ENCODE peak calls at places on chromosomes 16 and 17, in four cellular contexts. U is WTC11, D is K562, Z is HepG2. Q is an unnamed sample.

GRCh38 chr16:3276679-3277078 is 6.6 kb upstream of the ZNF263 start:
- DNase-seq in U (no peak), D (no peak), Z (no peak), Q (no peak)

GRCh38 chr17:9837551-9838471 is 12.1 kb downstream of the GLP2R start:
- DNase-seq in U (no peak), D (no peak), Z (no peak), Q (peak)

GRCh38 chr17:75516255-75516618 is at the start of gene TSEN54:
- DNase-seq in U (peak), D (peak), Z (peak), Q (peak)

GRCh38 chr16:66516808-66517585 is 32.9 kb downstream of the TK2 start:
- DNase-seq in U (no peak), D (peak), Z (peak), Q (peak)

GRCh38 chr17:27327871-27328270 is 34.0 kb downstream of the WSB1 start:
- DNase-seq in U (no peak), D (no peak), Z (no peak), Q (no peak)

GRCh38 chr17:79970576-79971068 is 65.0 kb downstream of the TBC1D16 start:
- DNase-seq in U (peak), D (no peak), Z (peak), Q (no peak)

GRCh38 chr17:76947771-76948170 is 79.6 kb downstream of the MGAT5B start:
- DNase-seq in U (no peak), D (no peak), Z (no peak), Q (no peak)

GRCh38 chr16:84739349-84740124 is 39.7 kb downstream of the USP10 start:
- DNase-seq in U (no peak), D (no peak), Z (peak), Q (no peak)

GRCh38 chr17:75619506-75620431 is 13.5 kb upstream of the SMIM5 start:
- DNase-seq in U (peak), D (peak), Z (peak), Q (peak)

GRCh38 chr17:43832976-43833829 is at the start of gene MPP3:
- DNase-seq in U (peak), D (peak), Z (no peak), Q (peak)

GRCh38 chr17:78532311-78532710 is 44.9 kb downstream of the DNAH17 start:
- DNase-seq in U (no peak), D (no peak), Z (no peak), Q (no peak)

GRCh38 chr17:28242791-28243190 is 76.2 kb upstream of the TMEM97 start:
- DNase-seq in U (no peak), D (no peak), Z (no peak), Q (no peak)

GRCh38 chr17:8799001-8799850 is at the start of gene MFSD6L:
- DNase-seq in U (peak), D (no peak), Z (no peak), Q (no peak)

GRCh38 chr17:82050761-82051641 is 610 bp downstream of the RFNG start:
- DNase-seq in U (no peak), D (peak), Z (no peak), Q (no peak)

GRCh38 chr16:83929811-83930555 is 23.1 kb upstream of the OSGIN1 start:
- DNase-seq in U (no peak), D (no peak), Z (no peak), Q (no peak)

GRCh38 chr17:1150863-1151685 is 28.7 kb downstream of the ABR start:
- DNase-seq in U (no peak), D (no peak), Z (no peak), Q (no peak)

GRCh38 chr16:66508261-66508913 is 41.5 kb downstream of the TK2 start:
- DNase-seq in U (no peak), D (no peak), Z (no peak), Q (peak)

GRCh38 chr17:16911141-16911937 is 60.6 kb downstream of the TNFRSF13B start:
- DNase-seq in U (peak), D (no peak), Z (no peak), Q (no peak)

GRCh38 chr17:78780335-78780734 is 1.7 kb downstream of the CYTH1 start:
- DNase-seq in U (no peak), D (no peak), Z (no peak), Q (no peak)

GRCh38 chr16:83651871-83652270 is 155.9 kb upstream of the HSBP1 start:
- DNase-seq in U (no peak), D (no peak), Z (no peak), Q (no peak)

GRCh38 chr16:4529085-4530060 is 9.2 kb downstream of the CDIP1 start:
- DNase-seq in U (peak), D (no peak), Z (no peak), Q (no peak)

GRCh38 chr16:61237804-61238485 is 798.3 kb downstream of the CDH8 start:
- DNase-seq in U (no peak), D (no peak), Z (no peak), Q (no peak)

GRCh38 chr16:668519-669171 is 713 bp downstream of the RHOT2 start:
- DNase-seq in U (no peak), D (no peak), Z (no peak), Q (no peak)

GRCh38 chr16:27498916-27499658 is 50.6 kb downstream of the GTF3C1 start:
- DNase-seq in U (no peak), D (no peak), Z (no peak), Q (no peak)

GRCh38 chr16:19697756-19698318 is 20.2 kb downstream of the KNOP1 start:
- DNase-seq in U (no peak), D (no peak), Z (no peak), Q (peak)

DNA sequence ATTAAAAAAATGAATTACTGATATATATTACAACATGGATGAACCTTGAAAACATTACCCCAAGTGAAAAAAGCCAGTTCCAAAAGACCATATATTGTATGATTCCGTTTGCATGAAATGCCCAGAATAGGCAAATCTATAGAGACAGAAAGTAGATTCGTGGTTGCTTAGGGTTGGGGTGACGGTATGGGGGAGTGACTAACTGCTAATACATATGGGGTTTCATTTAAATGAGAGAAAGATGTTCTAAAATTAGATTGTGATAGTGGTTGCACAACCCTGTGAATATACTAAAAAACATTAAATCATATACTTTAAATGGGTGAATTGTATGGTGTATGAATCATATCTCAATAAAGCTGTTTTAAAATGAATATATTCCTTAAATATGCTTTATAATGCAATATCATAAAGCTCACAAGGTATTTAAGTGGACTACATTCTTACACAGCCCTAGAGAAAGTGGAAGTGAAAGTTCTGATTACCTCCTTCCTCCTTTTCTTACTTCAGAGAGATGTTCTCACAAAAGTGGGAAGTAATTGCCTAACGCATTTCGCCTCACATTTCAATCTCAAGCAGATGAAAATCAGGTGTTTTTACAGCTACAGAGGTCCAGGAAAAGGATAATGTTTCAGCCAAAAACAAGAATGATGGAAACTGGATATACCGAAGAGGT is 142.7 kb upstream of the GNAO1 start:
- DNase-seq in U (no peak), D (no peak), Z (no peak), Q (no peak)
- TF ChIP-seq NR3C1 in U (no peak), D (no peak), Z (no peak), Q (no peak)

GRCh38 chr17:11900103-11900502 is 97.2 kb downstream of the ZNF18 start:
- DNase-seq in U (no peak), D (no peak), Z (no peak), Q (no peak)
- TF ChIP-seq NR3C1 in U (no peak), D (no peak), Z (no peak), Q (no peak)

GRCh38 chr17:3529817-3530741 is 27.5 kb downstream of the TRPV3 start:
- DNase-seq in U (peak), D (no peak), Z (peak), Q (no peak)
- TF ChIP-seq NR3C1 in U (no peak), D (no peak), Z (no peak), Q (no peak)

GRCh38 chr17:60386475-60387058 is 5.4 kb downstream of the USP32 start:
- DNase-seq in U (no peak), D (no peak), Z (no peak), Q (no peak)
- TF ChIP-seq NR3C1 in U (no peak), D (no peak), Z (no peak), Q (no peak)

DNA sequence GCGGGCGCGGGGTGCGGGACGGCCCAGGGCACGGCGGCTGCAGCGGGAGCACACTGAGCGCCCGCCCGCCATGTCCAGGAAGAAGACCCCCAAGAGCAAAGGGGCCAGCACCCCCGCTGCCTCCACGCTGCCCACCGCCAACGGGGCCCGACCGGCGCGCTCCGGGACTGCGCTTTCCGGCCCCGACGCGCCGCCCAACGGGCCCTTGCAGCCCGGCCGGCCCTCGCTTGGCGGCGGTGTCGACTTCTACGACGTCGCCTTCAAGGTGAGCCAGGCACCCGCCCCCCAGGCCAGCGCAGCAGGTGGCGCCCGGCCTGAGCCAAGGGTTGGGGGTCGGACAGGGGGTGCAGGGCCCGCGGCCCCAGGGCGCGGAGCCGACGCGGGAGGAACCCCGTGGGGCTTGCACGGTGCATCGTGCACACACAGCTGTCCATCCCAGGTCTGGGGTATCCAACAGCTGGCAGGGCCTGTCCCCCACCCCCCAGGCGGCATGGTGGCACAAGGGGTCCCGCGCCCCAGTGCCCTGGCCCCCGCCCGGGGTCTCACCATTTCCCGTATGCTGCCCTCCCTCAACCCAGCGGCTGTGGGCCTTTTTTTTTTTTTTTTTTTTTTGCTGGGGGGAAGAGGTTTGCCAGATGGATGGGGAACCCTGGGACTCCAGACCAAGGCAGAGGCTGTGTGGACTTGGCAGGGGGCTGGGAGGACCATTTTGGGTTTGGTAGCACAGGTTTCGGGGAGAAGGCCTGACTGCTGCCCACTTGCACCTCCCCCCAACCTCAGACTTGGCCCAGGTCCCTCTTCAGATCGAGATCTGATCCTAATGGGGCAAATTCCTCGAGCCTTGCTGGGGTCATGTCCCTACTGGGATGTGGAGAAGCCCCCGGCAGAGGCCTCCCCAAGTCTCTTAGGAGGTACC is 547 bp downstream of the RAB26 start:
- DNase-seq in U (no peak), D (peak), Z (no peak), Q (peak)
- TF ChIP-seq NR3C1 in U (no peak), D (no peak), Z (no peak), Q (no peak)

GRCh38 chr16:81767987-81768592 is 11.0 kb upstream of the PLCG2 start:
- DNase-seq in U (no peak), D (no peak), Z (peak), Q (peak)
- TF ChIP-seq NR3C1 in U (no peak), D (no peak), Z (no peak), Q (no peak)

DNA sequence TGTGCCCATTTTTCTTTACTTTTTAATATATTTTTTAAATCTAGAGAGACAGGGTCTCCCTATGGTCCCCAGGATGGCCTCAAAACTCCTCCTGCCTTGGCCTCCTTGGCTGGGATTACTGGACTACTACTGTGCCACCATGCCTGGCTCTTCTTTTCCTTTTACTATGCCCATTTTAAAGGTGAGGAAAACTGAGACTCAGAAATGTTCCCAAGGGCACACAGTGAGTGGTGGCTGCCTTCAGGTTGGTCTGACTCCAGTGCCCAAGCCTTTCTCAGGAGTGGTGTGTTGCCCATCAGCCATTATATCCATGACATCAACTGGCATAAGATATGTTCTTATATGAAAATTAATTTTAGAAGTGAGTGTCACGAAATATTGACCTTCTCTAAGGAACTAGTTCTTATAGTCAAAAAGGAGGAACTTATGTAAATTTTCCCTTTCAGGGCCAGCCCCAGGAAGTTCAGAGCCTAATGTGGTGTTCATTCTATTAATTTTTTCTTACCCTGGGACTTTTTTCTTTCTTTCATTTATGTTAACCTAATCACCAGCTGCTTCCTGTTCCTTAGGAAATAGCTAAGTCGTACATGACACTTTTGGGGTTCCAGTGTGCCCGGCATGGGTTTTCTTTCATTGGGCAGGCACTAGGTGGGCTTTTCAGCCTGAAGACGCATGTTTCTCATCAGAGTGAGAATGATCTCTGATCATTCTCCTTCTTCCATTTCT is 17.9 kb upstream of the SPN start:
- DNase-seq in U (no peak), D (peak), Z (no peak), Q (no peak)
- TF ChIP-seq NR3C1 in U (no peak), D (no peak), Z (no peak), Q (no peak)